ENCODE peak calls at places on chromosomes 16 and 17, in five cellular contexts. I is sigmoid colon, N is esophagus muscularis mucosa, S is fibroblast of lung, J is HCT116. L is an unnamed sample.

GRCh38 chr17:13601776-13602551 is at the start of gene HS3ST3A1:
- DNase-seq in J (no peak), S (peak; percentile 94), N (no peak), I (peak; percentile 78), L (peak; percentile 65)

GRCh38 chr16:85554791-85555548 is 58.2 kb upstream of the GSE1 start:
- DNase-seq in I (peak; percentile 91), N (no peak), J (no peak), S (peak; percentile 73), L (no peak)

GRCh38 chr16:58085584-58086251 is 43.5 kb downstream of the CFAP20 start:
- DNase-seq in I (no peak), S (no peak), J (no peak), N (no peak), L (no peak)

GRCh38 chr17:43753488-43754129 is 5.0 kb downstream of the SOST start:
- DNase-seq in S (peak; percentile 49), I (peak; percentile 15), J (no peak), N (no peak), L (no peak)

GRCh38 chr17:51029568-51030463 is 90.9 kb downstream of the SPAG9 start:
- DNase-seq in S (peak; percentile 32), I (no peak), J (no peak), N (no peak), L (no peak)

GRCh38 chr17:17033466-17033865 is 8.8 kb upstream of the MPRIP start:
- DNase-seq in J (no peak), I (no peak), S (peak; percentile 32), N (no peak), L (no peak)

GRCh38 chr17:80279895-80280294 is 19.2 kb downstream of the RNF213 start:
- DNase-seq in J (no peak), S (peak; percentile 90), N (no peak), I (peak; percentile 85), L (peak; percentile 88)

GRCh38 chr16:14668556-14669223 is 25.4 kb downstream of the PLA2G10 start:
- DNase-seq in J (no peak), I (no peak), N (no peak), S (no peak), L (no peak)

GRCh38 chr17:7367083-7367482 is 12.1 kb downstream of the TMEM95 start:
- DNase-seq in J (no peak), N (no peak), S (no peak), I (no peak), L (no peak)

GRCh38 chr16:14405611-14406537 is 224.2 kb downstream of the PARN start:
- DNase-seq in J (no peak), I (peak; percentile 67), N (no peak), S (no peak), L (no peak)

GRCh38 chr17:76054112-76054476 is 18.2 kb downstream of the SRP68 start:
- DNase-seq in J (peak; percentile 76), I (no peak), S (peak; percentile 77), N (no peak), L (no peak)
- H3K27ac ChIP-seq in J (peak overlapping the region; percentile 79), I (peak overlapping the region; percentile 51), S (no peak overlapping the region), N (no peak overlapping the region), L (no peak overlapping the region)

GRCh38 chr17:67831268-67831667 is 6.0 kb downstream of the BPTF start:
- DNase-seq in N (peak; percentile 72), S (no peak), I (no peak), J (no peak), L (no peak)
- H3K4me3 ChIP-seq in N (no peak overlapping the region), S (no peak overlapping the region), I (no peak overlapping the region), J (no peak overlapping the region), L (no peak overlapping the region)

GRCh38 chr16:1434644-1435592 is 4.0 kb downstream of the PERCC1 start:
- DNase-seq in S (no peak), I (no peak), N (no peak), J (no peak), L (no peak)

GRCh38 chr16:1438229-1439057 is 5.9 kb downstream of the CCDC154 start:
- DNase-seq in S (no peak), I (no peak), J (no peak), N (no peak), L (no peak)

GRCh38 chr16:1436731-1437355 is 6.0 kb downstream of the PERCC1 start:
- DNase-seq in N (no peak), J (no peak), I (no peak), S (no peak), L (no peak)

GRCh38 chr16:1437606-1438005 is 6.7 kb downstream of the PERCC1 start:
- DNase-seq in S (no peak), N (no peak), I (no peak), J (no peak), L (no peak)

GRCh38 chr16:1435921-1436697 is 5.2 kb downstream of the PERCC1 start:
- DNase-seq in S (no peak), N (no peak), I (no peak), J (no peak), L (no peak)
- TF ChIP-seq CTCF in S (no peak), N (no peak), I (no peak), J (no peak), L (no peak)

GRCh38 chr16:70427786-70428177 is 11.1 kb downstream of the ST3GAL2 start:
- DNase-seq in N (no peak), I (no peak), J (no peak), S (no peak), L (no peak)
- H3K27ac ChIP-seq in N (peak overlapping the region; percentile 69), I (peak overlapping the region; percentile 82), J (peak overlapping the region; percentile 87), S (no peak overlapping the region), L (peak overlapping the region; percentile 69)

DNA sequence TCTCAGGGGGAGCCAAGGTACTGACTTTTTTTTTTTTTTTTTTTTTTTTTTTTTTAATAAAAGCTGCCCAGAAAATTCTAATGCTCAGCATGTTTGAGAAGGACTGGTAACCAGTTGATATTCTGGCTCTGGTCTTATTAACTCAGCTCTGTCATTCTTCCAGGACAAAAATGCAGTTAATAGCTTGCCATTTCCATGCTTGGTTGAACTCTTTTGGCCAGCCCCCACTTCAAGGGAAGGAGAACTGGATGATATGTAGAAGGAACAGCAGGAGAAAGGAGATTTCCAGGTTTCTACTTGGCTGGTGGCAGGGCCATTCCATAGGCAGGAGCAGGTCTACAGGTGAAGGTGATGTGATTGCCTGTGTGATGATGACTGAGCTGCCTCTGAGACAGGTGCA is 59.2 kb upstream of the TANC2 start:
- DNase-seq in J (no peak), N (no peak), I (no peak), S (no peak), L (no peak)
- H3K4me3 ChIP-seq in J (no peak overlapping the region), N (no peak overlapping the region), I (no peak overlapping the region), S (no peak overlapping the region), L (no peak overlapping the region)

GRCh38 chr16:71917900-71918299 is 22.6 kb downstream of the IST1 start:
- DNase-seq in S (peak; percentile 78), N (no peak), J (no peak), I (no peak), L (no peak)
- TF ChIP-seq CTCF in S (no peak), N (no peak), J (no peak), I (no peak), L (no peak)

DNA sequence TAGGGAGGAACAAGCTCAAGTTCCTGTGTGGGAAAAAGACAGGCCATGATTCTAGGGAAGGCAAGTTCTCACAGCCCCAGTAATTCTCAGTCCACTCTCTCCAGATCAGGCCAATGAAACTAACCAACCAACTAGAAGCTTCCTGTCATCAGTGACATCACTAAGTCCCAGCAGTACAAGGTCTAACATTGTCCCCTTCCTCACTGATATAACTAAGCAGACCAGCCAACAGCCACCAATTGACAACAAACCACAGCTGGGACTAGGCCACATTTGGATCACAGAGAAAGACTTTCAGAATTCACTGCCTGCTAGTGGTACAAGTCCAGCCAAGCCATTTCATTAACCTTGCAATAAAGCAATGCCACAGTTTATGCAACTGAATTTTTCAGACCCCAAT is 94.0 kb downstream of the CACNG1 start:
- DNase-seq in N (no peak), I (no peak), S (no peak), J (no peak), L (no peak)
- H3K27ac ChIP-seq in N (no peak overlapping the region), I (no peak overlapping the region), S (no peak overlapping the region), J (no peak overlapping the region), L (no peak overlapping the region)

DNA sequence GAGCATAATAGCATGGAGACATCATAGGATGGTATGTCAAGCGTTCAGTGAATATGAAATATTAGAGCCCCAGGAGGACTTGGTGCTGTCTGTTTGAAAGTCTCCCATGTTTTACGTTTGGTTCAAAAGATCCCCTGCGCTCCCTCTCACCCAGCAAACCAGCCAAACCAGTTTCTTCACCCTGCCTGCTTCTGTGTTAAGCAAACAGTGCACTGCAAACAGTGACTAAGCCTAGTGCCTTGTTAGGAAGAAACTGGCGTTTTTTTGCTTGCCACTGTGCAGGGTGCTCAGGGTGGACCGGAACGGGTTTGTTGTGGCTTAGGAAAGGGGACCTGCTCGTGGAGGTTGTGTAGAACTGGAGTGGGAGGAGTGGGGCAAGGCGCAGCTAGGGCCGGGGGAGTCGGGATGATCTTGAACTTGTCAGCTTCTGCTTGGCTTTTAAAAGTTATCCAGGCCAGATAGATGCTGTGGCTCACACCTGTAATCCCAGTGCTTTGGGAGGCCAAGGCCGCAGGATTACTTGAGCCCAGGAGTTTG is 7.7 kb downstream of the CDH1 start:
- DNase-seq in I (no peak), S (peak; percentile 30), N (no peak), J (peak; percentile 88), L (no peak)
- H3K4me3 ChIP-seq in I (no peak overlapping the region), S (no peak overlapping the region), N (no peak overlapping the region), J (peak overlapping the region; percentile 41), L (no peak overlapping the region)

GRCh38 chr17:4895676-4896331 is 3.5 kb upstream of the C17orf107 start:
- DNase-seq in N (no peak), S (no peak), I (no peak), J (no peak), L (no peak)
- TF ChIP-seq CTCF in N (no peak), S (no peak), I (no peak), J (no peak), L (peak; percentile 19)

GRCh38 chr17:81453049-81453448 is 57.8 kb downstream of the BAHCC1 start:
- DNase-seq in I (no peak), S (no peak), J (no peak), N (no peak), L (no peak)

GRCh38 chr17:81456091-81456490 is 56.5 kb downstream of the ACTG1 start:
- DNase-seq in I (no peak), J (no peak), N (no peak), S (no peak), L (no peak)

GRCh38 chr17:81453712-81454111 is 58.5 kb downstream of the BAHCC1 start:
- DNase-seq in J (no peak), S (no peak), I (no peak), N (no peak), L (no peak)

GRCh38 chr17:81455387-81455786 is 57.2 kb downstream of the ACTG1 start:
- DNase-seq in I (no peak), J (no peak), N (no peak), S (no peak), L (no peak)

DNA sequence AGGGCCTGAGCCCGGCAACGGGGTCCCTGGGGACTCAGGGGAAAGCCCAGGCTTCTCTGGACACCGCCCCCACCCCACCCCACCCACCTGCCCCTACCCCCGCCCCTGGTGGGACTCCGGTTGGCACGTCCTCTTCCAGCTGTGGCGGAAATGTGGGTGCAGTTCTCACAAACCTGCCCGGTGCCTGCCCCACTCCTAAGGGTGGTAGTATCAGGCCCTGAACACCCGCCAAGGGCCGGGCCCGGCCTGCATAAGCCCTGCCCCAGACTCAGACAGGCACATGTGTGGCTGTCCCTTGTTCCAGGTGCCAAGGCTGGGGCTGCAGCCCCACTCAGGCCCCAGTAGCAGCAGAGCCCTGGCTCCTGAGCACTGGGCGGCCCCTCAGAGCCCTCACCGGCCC is 58.1 kb downstream of the ACTG1 start:
- DNase-seq in I (no peak), N (no peak), J (no peak), S (no peak), L (no peak)
- H3K27ac ChIP-seq in I (no peak overlapping the region), N (no peak overlapping the region), J (no peak overlapping the region), S (no peak overlapping the region), L (no peak overlapping the region)

L was measured in AG04450.